ENCODE peak calls at places on chromosomes 3 and 15, in five cellular contexts. G is NCI-H1417, V is A549, O is tibial nerve, D is nephron progenitor cell. W is an unnamed sample.

GRCh38 chr3:104594491-104594890 is 772.2 kb upstream of the ALCAM start:
- DNase-seq in V (no peak), O (no peak), D (no peak), G (no peak), W (no peak)

GRCh38 chr3:114445233-114445632 is 151.4 kb downstream of the TIGIT start:
- DNase-seq in G (no peak), D (no peak), V (no peak), O (no peak), W (no peak)

GRCh38 chr15:79243723-79244122 is 38.8 kb upstream of the ANKRD34C start:
- DNase-seq in O (no peak), D (no peak), G (no peak), V (peak), W (no peak)

GRCh38 chr3:149299938-149300791 is 33.3 kb downstream of the TM4SF18 start:
- DNase-seq in O (no peak), D (no peak), G (peak), V (peak), W (peak)

GRCh38 chr3:135565481-135565880 is 400.0 kb upstream of the PPP2R3A start:
- DNase-seq in G (no peak), D (no peak), V (no peak), O (no peak), W (no peak)

GRCh38 chr15:40313531-40314398 is 6.0 kb upstream of the PLCB2 start:
- DNase-seq in V (no peak), G (peak), O (peak), D (no peak), W (no peak)

GRCh38 chr3:174010902-174011301 is 613.4 kb downstream of the NLGN1 start:
- DNase-seq in D (no peak), V (no peak), O (no peak), G (no peak), W (no peak)

GRCh38 chr3:38117163-38117716 is 19.7 kb downstream of the ACAA1 start:
- DNase-seq in D (no peak), G (no peak), V (no peak), O (no peak), W (no peak)

GRCh38 chr3:184016169-184016570 is 1.5 kb downstream of the ABCC5 start:
- DNase-seq in G (no peak), D (no peak), O (no peak), V (no peak), W (no peak)

GRCh38 chr3:7800006-7800780 is 701.4 kb upstream of the LMCD1 start:
- DNase-seq in D (no peak), G (peak), V (no peak), O (no peak), W (no peak)

GRCh38 chr15:32669870-32670623 is 28.5 kb downstream of the SCG5 start:
- DNase-seq in V (no peak), D (no peak), O (peak), G (no peak), W (no peak)

GRCh38 chr15:57914350-57915055 is 151.0 kb downstream of the ALDH1A2 start:
- DNase-seq in O (no peak), V (no peak), G (peak), D (no peak), W (peak)

GRCh38 chr3:157201648-157202278 is 41.8 kb upstream of the CCNL1 start:
- DNase-seq in D (no peak), O (no peak), G (peak), V (peak), W (peak)

GRCh38 chr3:195897853-195898415 is 10.4 kb downstream of the TNK2 start:
- DNase-seq in O (no peak), G (no peak), D (no peak), V (no peak), W (no peak)

GRCh38 chr3:119898478-119899177 is 116.7 kb downstream of the NR1I2 start:
- DNase-seq in G (no peak), O (no peak), V (no peak), D (no peak), W (no peak)

GRCh38 chr3:62139957-62140356 is 233.4 kb downstream of the FEZF2 start:
- DNase-seq in V (no peak), D (no peak), G (no peak), O (no peak), W (no peak)

GRCh38 chr15:100030586-100031249 is 297.5 kb upstream of the LYSMD4 start:
- DNase-seq in V (no peak), G (no peak), O (no peak), D (no peak), W (no peak)

GRCh38 chr3:161913786-161914389 is 417.3 kb downstream of the OTOL1 start:
- DNase-seq in V (peak), O (no peak), D (no peak), G (no peak), W (no peak)

GRCh38 chr15:41828747-41829270 is 917 bp downstream of the JMJD7 start:
- DNase-seq in V (no peak), O (no peak), D (no peak), G (no peak), W (no peak)

GRCh38 chr3:187082976-187083375 is 56.3 kb downstream of the RPL39L start:
- DNase-seq in O (no peak), V (no peak), G (no peak), D (no peak), W (no peak)

GRCh38 chr15:32706704-32707103 is 11.1 kb upstream of the GREM1 start:
- DNase-seq in V (no peak), O (no peak), G (no peak), D (no peak), W (no peak)

GRCh38 chr3:179227349-179227748 is 23.6 kb downstream of the KCNMB3 start:
- DNase-seq in O (no peak), D (no peak), G (no peak), V (no peak), W (no peak)

GRCh38 chr3:15512173-15512572 is 9.3 kb downstream of the COLQ start:
- DNase-seq in O (no peak), V (no peak), D (no peak), G (peak), W (no peak)